ENCODE peak calls at places on chromosomes 6 and 20, in nine cellular contexts. G is breast epithelium; X is effector memory CD8-positive, alpha-beta T cell; C is NCI-H524; N is NCI-H1092 treated with DMSO at 0.1 percent for 48 hours; H is NCI-H2029; V is amniotic stem cell; W is epithelial cell of esophagus; B is Daoy. T is an unnamed sample.

GRCh38 chr6:129317931-129318820 is 391.8 kb downstream of the ARHGAP18 start:
- DNase-seq in G (no peak), X (no peak), C (no peak), N (no peak), H (no peak), V (no peak), W (peak), B (peak), T (no peak)

GRCh38 chr6:32885698-32886286 is 31.8 kb downstream of the PSMB9 start:
- DNase-seq in G (no peak), X (no peak), C (peak), N (peak), H (peak), V (peak), W (peak), B (peak), T (peak)

GRCh38 chr20:7672551-7672950 is 267.7 kb downstream of the HAO1 start:
- DNase-seq in G (no peak), X (no peak), C (no peak), N (no peak), H (no peak), V (no peak), W (no peak), B (no peak), T (no peak)

GRCh38 chr20:21517566-21518277 is 3.9 kb upstream of the NKX2-2 start:
- DNase-seq in G (no peak), X (no peak), C (no peak), N (no peak), H (no peak), V (no peak), W (no peak), B (no peak), T (no peak)

GRCh38 chr20:59082077-59082740 is 39.6 kb upstream of the PRELID3B start:
- DNase-seq in G (no peak), X (no peak), C (no peak), N (no peak), H (peak), V (no peak), W (peak), B (peak), T (peak)

GRCh38 chr6:56752009-56752408 is 109.3 kb upstream of the DST start:
- DNase-seq in G (no peak), X (no peak), C (no peak), N (no peak), H (no peak), V (no peak), W (peak), B (peak), T (no peak)

GRCh38 chr6:40587240-40588069 is at the start of gene LRFN2:
- DNase-seq in G (peak), X (peak), C (peak), N (peak), H (peak), V (peak), W (peak), B (peak), T (peak)

GRCh38 chr6:16854986-16855385 is 93.7 kb upstream of the ATXN1 start:
- DNase-seq in G (no peak), X (no peak), C (no peak), N (no peak), H (no peak), V (no peak), W (peak), B (no peak), T (no peak)

GRCh38 chr6:33172307-33173227 is 19.7 kb downstream of the COL11A2 start:
- DNase-seq in G (no peak), X (no peak), C (no peak), N (no peak), H (no peak), V (no peak), W (peak), B (peak), T (peak)

GRCh38 chr6:56270812-56271441 is 23.5 kb upstream of the COL21A1 start:
- DNase-seq in G (no peak), X (no peak), C (no peak), N (no peak), H (no peak), V (no peak), W (no peak), B (no peak), T (no peak)

GRCh38 chr6:8387942-8388437 is 47.4 kb downstream of the SLC35B3 start:
- DNase-seq in G (no peak), X (no peak), C (no peak), N (no peak), H (no peak), V (no peak), W (no peak), B (peak), T (no peak)

GRCh38 chr20:23404196-23404595 is 17.1 kb downstream of the NAPB start:
- DNase-seq in G (no peak), X (no peak), C (no peak), N (no peak), H (no peak), V (no peak), W (peak), B (no peak), T (no peak)

GRCh38 chr6:165804331-165805066 is 141.5 kb upstream of the PDE10A start:
- DNase-seq in G (no peak), X (no peak), C (no peak), N (no peak), H (no peak), V (no peak), W (no peak), B (peak), T (no peak)

T was measured in HCT116.